ENCODE peak calls at places on chromosomes 7 and 10, in six cellular contexts. K is tibial nerve, X is ovary, L is IMR-90, G is Peyer's patch, V is spleen. I is an unnamed sample.
A peak's percentile ranks its signal among the peaks of the same experiment; 100 is the strongest.

GRCh38 chr10:23826399-23826798 is 382.5 kb upstream of the KIAA1217 start:
- DNase-seq in L (no peak), X (no peak), G (no peak), V (no peak), K (no peak), I (no peak)

GRCh38 chr7:52168085-52168484 is 851.5 kb upstream of the COBL start:
- DNase-seq in L (no peak), K (no peak), G (no peak), X (no peak), V (no peak), I (no peak)

GRCh38 chr7:89605362-89605761 is 548.9 kb upstream of the STEAP1 start:
- DNase-seq in V (no peak), G (no peak), X (no peak), K (no peak), L (no peak), I (no peak)

GRCh38 chr10:122664501-122664900 is 35.1 kb downstream of the C10orf120 start:
- DNase-seq in L (no peak), G (no peak), V (no peak), K (no peak), X (no peak), I (no peak)

GRCh38 chr7:65269150-65269856 is 104.4 kb upstream of the ZNF92 start:
- DNase-seq in V (no peak), L (peak; percentile 58), K (no peak), G (peak; percentile 35), X (peak; percentile 36), I (peak; percentile 22)

GRCh38 chr10:49409755-49410154 is 13.9 kb upstream of the DRGX start:
- DNase-seq in X (no peak), G (no peak), K (no peak), V (no peak), L (no peak), I (no peak)

GRCh38 chr10:60246382-60246781 is 143.3 kb downstream of the ANK3 start:
- DNase-seq in L (no peak), K (no peak), V (no peak), G (no peak), X (no peak), I (no peak)

GRCh38 chr7:70595741-70596574 is 536.0 kb upstream of the GALNT17 start:
- DNase-seq in K (no peak), X (no peak), L (no peak), V (no peak), G (no peak), I (no peak)

GRCh38 chr10:67520924-67521520 is 175.0 kb downstream of the CTNNA3 start:
- DNase-seq in G (no peak), K (no peak), L (peak; percentile 72), X (peak; percentile 24), V (no peak), I (peak; percentile 14)

GRCh38 chr10:75613685-75614587 is 182.5 kb downstream of the LRMDA start:
- DNase-seq in L (no peak), K (no peak), G (no peak), V (no peak), X (no peak), I (no peak)

GRCh38 chr10:6037422-6037821 is 24.7 kb downstream of the IL2RA start:
- DNase-seq in L (no peak), X (no peak), K (no peak), G (no peak), V (no peak), I (no peak)

GRCh38 chr10:90745565-90745964 is 112.3 kb downstream of the HTR7 start:
- DNase-seq in X (no peak), V (no peak), G (no peak), K (no peak), L (no peak), I (no peak)

GRCh38 chr7:10211861-10212260 is 761.8 kb upstream of the PHF14 start:
- DNase-seq in K (no peak), V (no peak), G (no peak), X (no peak), L (no peak), I (no peak)

GRCh38 chr7:123004931-123005330 is 9.4 kb upstream of the TAS2R16 start:
- DNase-seq in V (no peak), X (no peak), G (no peak), L (no peak), K (no peak), I (no peak)

GRCh38 chr10:11344081-11344480 is 267.4 kb downstream of the USP6NL start:
- DNase-seq in G (peak; percentile 4), V (no peak), K (no peak), L (no peak), X (no peak), I (no peak)

GRCh38 chr10:11341253-11341652 is 270.2 kb downstream of the USP6NL start:
- DNase-seq in X (no peak), K (no peak), G (no peak), L (no peak), V (no peak), I (no peak)

GRCh38 chr10:11344550-11344949 is 266.9 kb downstream of the USP6NL start:
- DNase-seq in V (no peak), G (peak; percentile 16), K (no peak), X (peak; percentile 35), L (no peak), I (no peak)

GRCh38 chr10:11339660-11340059 is 271.8 kb downstream of the USP6NL start:
- DNase-seq in K (no peak), G (no peak), L (no peak), X (no peak), V (no peak), I (no peak)

GRCh38 chr10:11345224-11346054 is 266.0 kb downstream of the USP6NL start:
- DNase-seq in L (no peak), K (no peak), G (peak; percentile 12), X (no peak), V (no peak), I (no peak)
- TF ChIP-seq POLR2A in L (no peak), K (no peak), G (no peak), X (no peak), V (no peak), I (no peak)

GRCh38 chr7:94567396-94567795 is 57.8 kb downstream of the CASD1 start:
- DNase-seq in V (no peak), K (no peak), G (no peak), X (no peak), L (no peak), I (no peak)

GRCh38 chr7:94561841-94562514 is 52.4 kb downstream of the CASD1 start:
- DNase-seq in V (no peak), L (peak; percentile 62), G (no peak), K (no peak), X (no peak), I (no peak)

GRCh38 chr7:94559972-94560371 is 50.4 kb downstream of the CASD1 start:
- DNase-seq in G (no peak), K (no peak), L (no peak), X (no peak), V (no peak), I (no peak)

GRCh38 chr7:94562525-94562924 is 52.9 kb downstream of the CASD1 start:
- DNase-seq in G (no peak), K (no peak), X (no peak), V (no peak), L (peak; percentile 3), I (no peak)

DNA sequence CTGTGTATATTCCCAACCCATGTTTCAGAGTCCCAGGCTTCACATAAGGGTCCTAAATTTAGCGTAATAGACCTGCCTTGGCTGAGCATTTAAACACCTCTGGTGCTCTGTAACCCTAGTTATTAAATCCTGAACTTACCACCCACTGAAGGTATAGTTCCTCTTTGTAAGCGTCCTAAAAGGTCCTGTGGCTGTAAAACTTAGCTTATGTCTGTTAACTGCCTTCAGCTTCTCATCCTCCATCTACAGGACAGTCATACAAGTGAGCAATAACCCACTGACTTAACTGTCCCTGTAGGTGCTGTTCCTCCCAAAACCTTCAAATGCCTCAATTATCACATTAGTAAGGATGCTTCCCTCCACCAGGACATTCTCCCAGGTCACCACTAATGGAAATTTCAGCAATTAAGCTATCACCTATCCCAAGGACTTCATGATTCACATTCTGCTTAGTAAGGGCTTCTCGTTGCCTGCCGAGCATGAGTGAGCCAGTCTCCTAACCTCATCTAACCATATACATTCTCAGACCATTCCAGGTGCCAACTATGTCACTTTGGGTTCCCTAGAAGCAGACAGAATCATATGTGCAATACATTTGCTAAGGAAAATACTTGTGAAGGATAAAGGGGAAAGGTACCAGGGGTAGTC is 55.8 kb downstream of the CASD1 start:
- DNase-seq in L (no peak), X (no peak), K (no peak), G (no peak), V (no peak), I (no peak)
- TF ChIP-seq CTCF in L (no peak), X (no peak), K (no peak), G (no peak), V (no peak), I (no peak)

GRCh38 chr7:141700848-141701371 is 1.1 kb downstream of the DENND11 start:
- DNase-seq in G (no peak), K (no peak), L (no peak), X (no peak), V (peak; percentile 81), I (no peak)
- H3K27me3 ChIP-seq in G (no peaks in the 10 kb centered on the region), K (no peaks in the 10 kb centered on the region), L (peaks cover 3% of the 10 kb centered on the region), X (no peaks in the 10 kb centered on the region), V (no peaks in the 10 kb centered on the region), I (no peaks in the 10 kb centered on the region)

DNA sequence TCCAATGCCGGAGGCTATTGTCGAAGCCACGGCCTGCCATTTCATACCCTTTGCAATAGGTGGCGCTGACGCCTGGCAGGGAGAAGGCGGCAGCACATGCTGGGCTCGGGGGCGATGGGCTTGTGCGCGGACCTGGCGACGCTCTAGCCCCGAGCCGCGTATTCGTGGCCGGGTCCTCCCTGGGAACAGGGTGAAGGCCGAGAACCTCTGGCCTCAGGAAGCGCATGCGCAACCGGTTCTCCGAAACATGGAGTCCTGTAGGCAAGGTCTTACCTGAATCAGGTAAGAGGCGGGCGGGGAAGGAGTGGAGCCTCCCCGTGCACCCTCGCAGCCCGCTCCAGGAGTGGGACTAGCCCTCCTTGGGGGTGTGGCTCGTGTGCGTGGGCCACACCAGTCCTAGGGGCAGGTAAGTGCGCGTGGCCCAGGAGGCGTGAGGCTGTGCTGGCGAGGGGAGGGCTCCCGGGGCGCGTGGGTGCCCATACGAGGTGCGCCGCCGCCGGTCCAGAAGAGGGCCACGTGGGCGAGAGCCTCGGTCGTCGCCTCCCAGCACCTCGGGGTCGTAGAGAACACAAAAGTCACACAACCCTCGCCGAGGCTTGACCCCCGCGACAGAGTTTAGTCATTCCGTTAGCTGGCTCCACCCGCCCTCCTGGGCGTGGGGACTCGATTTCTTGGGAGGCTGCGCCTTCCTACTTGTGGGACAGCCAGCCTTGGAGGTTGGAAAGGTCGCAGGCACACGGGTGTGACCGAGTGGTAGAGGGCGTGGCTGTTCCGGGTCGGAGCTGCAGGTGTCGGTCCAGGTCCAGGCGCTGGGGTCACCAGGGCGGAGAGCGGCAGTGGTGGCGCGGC is 5.5 kb upstream of the MEST start:
- DNase-seq in K (no peak), X (peak; percentile 85), G (peak; percentile 70), V (peak; percentile 90), L (no peak), I (no peak)
- TF ChIP-seq POLR2A in K (no peak), X (no peak), G (no peak), V (no peak), L (no peak), I (no peak)

GRCh38 chr7:24894670-24895221 is 85.2 kb downstream of the OSBPL3 start:
- DNase-seq in X (peak; percentile 30), K (no peak), V (no peak), L (no peak), G (no peak), I (no peak)
- TF ChIP-seq CTCF in X (no peak), K (no peak), V (peak; percentile 18), L (peak; percentile 43), G (no peak), I (no peak)